ENCODE peak calls at places on chromosomes 2 and 18, in eight cellular contexts. A is fibroblast of pulmonary artery, F is esophagus squamous epithelium, V is GM12865, O is iPS DF 6.9, C is A549, Y is foreskin fibroblast, D is astrocyte of the spinal cord. P is an unnamed sample.

GRCh38 chr18:13110559-13110958 is 108.0 kb upstream of the LDLRAD4 start:
- DNase-seq in D (no peak), V (no peak), A (no peak), F (no peak), Y (no peak), O (no peak), C (no peak), P (no peak)

GRCh38 chr2:188497736-188498135 is 206.1 kb downstream of the GULP1 start:
- DNase-seq in C (no peak), A (no peak), Y (no peak), V (no peak), O (no peak), F (no peak), D (no peak), P (no peak)

GRCh38 chr2:240360645-240361475 is 74.6 kb upstream of the GPC1 start:
- DNase-seq in F (no peak), D (no peak), A (no peak), Y (no peak), V (no peak), O (no peak), C (no peak), P (no peak)

GRCh38 chr2:166240387-166241313 is 112.8 kb upstream of the SCN1A start:
- DNase-seq in O (no peak), F (no peak), V (no peak), Y (peak; percentile 39), A (no peak), C (no peak), D (peak; percentile 28), P (no peak)

GRCh38 chr2:166516712-166517303 is 22.8 kb upstream of the SCN7A start:
- DNase-seq in O (no peak), F (no peak), Y (peak; percentile 53), A (peak; percentile 54), V (peak; percentile 5), C (peak; percentile 21), D (peak; percentile 41), P (no peak)

GRCh38 chr2:222424729-222425671 is 657 bp downstream of the SGPP2 start:
- DNase-seq in V (peak; percentile 67), F (no peak), D (no peak), A (no peak), C (no peak), Y (peak; percentile 22), O (no peak), P (no peak)

GRCh38 chr2:27591745-27592144 is 8.9 kb downstream of the ZNF512 start:
- DNase-seq in A (peak; percentile 21), Y (no peak), O (no peak), C (no peak), D (no peak), V (no peak), F (no peak), P (no peak)

GRCh38 chr2:143205106-143205764 is 76.0 kb downstream of the ARHGAP15 start:
- DNase-seq in O (no peak), F (no peak), A (peak; percentile 26), Y (peak; percentile 15), D (peak; percentile 3), C (peak; percentile 4), V (peak; percentile 42), P (no peak)

GRCh38 chr2:59884166-59884565 is 669.3 kb downstream of the BCL11A start:
- DNase-seq in O (no peak), A (no peak), C (no peak), D (no peak), Y (no peak), V (no peak), F (no peak), P (no peak)

GRCh38 chr2:233129351-233129978 is 69.3 kb downstream of the INPP5D start:
- DNase-seq in F (no peak), A (no peak), O (no peak), D (no peak), C (no peak), Y (no peak), V (no peak), P (no peak)

GRCh38 chr2:109335586-109336266 is 206.7 kb downstream of the SH3RF3 start:
- DNase-seq in A (peak; percentile 74), V (peak; percentile 37), Y (peak; percentile 84), O (no peak), F (no peak), C (no peak), D (peak; percentile 87), P (no peak)

GRCh38 chr2:172113617-172114016 is 10.9 kb upstream of the DLX2 start:
- DNase-seq in A (peak; percentile 67), F (no peak), O (no peak), C (peak; percentile 57), D (peak; percentile 42), Y (peak; percentile 75), V (peak; percentile 39), P (no peak)

GRCh38 chr2:71070294-71071025 is 2.0 kb downstream of the NAGK start:
- DNase-seq in V (peak; percentile 33), Y (peak; percentile 58), O (no peak), D (peak; percentile 22), C (peak; percentile 70), A (peak; percentile 55), F (no peak), P (no peak)

GRCh38 chr2:37316181-37316580 is 8.5 kb downstream of the PRKD3 start:
- DNase-seq in V (no peak), F (no peak), A (no peak), Y (no peak), D (no peak), O (no peak), C (no peak), P (no peak)

GRCh38 chr18:47981320-47981719 is 50.9 kb upstream of the SMAD2 start:
- DNase-seq in Y (no peak), D (no peak), V (no peak), O (no peak), A (no peak), F (no peak), C (no peak), P (no peak)

GRCh38 chr2:159402790-159403189 is 116.3 kb upstream of the WDSUB1 start:
- DNase-seq in O (no peak), C (no peak), A (no peak), V (no peak), Y (no peak), F (no peak), D (no peak), P (no peak)

GRCh38 chr2:161245237-161245505 is 63.1 kb upstream of the PSMD14 start:
- DNase-seq in Y (no peak), O (no peak), F (no peak), V (no peak), A (no peak), C (no peak), D (no peak), P (no peak)

DNA sequence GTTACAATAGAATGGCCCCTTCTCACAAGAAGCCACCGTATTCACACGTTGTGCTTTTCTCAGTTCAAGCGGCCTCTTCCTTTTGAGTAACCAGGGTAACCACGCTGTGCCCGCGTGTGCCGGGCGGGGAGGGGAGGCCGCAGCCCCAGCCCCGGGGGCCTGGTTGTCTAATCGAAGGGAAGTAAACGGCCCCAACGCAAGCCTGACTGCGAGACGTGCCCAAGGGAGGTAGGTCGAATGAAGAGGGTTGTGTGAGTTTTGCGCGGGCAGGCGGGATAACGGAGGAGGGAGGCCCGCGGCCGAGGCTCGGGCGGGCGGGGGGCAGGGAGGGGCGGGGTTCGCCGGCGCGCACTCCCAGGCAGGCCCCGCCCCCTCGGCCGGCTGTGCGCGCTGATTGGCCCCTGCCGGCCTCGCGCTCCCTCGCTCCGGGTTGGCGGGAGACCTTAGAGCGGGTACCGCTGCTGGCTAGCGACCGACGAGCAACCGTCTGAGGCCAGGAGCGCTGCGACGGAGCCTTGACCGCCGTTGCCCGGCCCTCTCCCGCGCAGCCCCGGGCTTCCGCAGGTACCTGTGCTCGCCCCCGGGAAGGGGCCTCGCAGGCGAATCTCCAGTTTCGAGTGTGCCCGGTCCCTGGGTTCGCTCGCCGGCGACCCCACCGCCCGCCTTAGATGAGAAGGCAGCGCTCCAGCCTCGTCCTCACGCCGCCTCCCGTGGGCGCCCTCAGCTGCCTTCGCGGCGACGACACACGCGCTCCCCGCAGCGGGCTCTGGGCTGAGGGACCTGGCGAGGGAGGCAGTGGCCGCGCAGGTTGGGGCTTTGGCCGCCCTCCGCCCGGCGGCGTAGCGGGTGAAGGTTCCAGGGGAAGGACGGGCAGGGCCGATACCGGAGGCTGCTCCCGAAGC is at the start of gene SPDYA:
- DNase-seq in V (peak; percentile 83), Y (peak; percentile 83), D (peak; percentile 70), A (peak; percentile 69), O (peak; percentile 63), C (peak; percentile 81), F (no peak), P (peak; percentile 82)
- H3K4me3 ChIP-seq in V (peak within 1 kb of the TSS; percentile 56), Y (peak within 1 kb of the TSS; percentile 61), D (peak within 1 kb of the TSS; percentile 53), A (peak within 1 kb of the TSS; percentile 53), O (peak within 1 kb of the TSS; percentile 46), C (peak within 1 kb of the TSS; percentile 43), F (peak within 1 kb of the TSS; percentile 67), P (peak within 1 kb of the TSS; percentile 72)

DNA sequence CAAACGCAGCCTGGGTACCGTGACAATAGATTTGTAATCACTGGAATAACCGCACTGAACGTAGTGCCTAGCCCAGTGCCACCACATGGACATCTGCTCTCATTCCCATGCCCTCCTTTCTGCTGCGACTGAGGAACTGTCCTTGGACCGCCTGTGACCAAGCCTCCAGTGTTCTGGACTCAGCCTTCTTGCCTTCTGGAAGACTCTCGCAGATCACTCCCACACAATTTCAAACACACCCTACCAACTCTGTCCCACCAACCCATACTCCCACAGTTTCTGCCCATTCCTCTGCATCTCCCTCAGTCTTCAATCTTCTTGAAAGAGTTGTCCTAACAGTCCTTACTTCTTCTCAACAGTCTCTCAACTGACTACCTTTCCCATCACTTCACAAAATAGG is 2.1 kb downstream of the RNF149 start:
- DNase-seq in A (no peak), D (no peak), F (no peak), C (no peak), O (no peak), V (peak; percentile 6), Y (peak; percentile 18), P (no peak)
- H3K4me3 ChIP-seq in A (peak overlapping the region; percentile 87), D (peak overlapping the region; percentile 80), F (peak overlapping the region; percentile 80), C (peak overlapping the region; percentile 75), O (no peak overlapping the region), V (peak overlapping the region; percentile 95), Y (peak overlapping the region; percentile 88), P (peak overlapping the region; percentile 97)

DNA sequence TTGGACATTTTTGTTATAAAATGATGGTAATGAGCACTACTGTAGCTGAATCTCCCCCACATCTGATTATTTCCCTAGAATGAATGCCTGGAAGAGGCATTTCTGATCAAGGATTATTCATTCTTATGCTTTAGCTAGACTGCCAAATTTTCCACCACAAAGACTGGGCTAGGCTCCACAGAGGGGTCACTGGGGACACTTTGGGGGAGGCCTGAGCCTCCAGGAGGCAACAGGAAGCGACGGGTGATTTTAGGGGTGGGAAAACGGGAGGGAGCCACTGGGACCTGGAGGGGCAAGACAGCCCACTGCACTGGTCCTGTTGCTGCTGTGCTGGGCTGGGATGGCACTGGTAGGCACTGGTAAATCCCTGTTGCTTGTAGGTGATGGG is 2.4 kb upstream of the ASB1 start:
- DNase-seq in C (no peak), D (peak; percentile 72), F (no peak), Y (no peak), A (peak; percentile 61), O (no peak), V (no peak), P (no peak)
- H3K4me3 ChIP-seq in C (no peak overlapping the region), D (no peak overlapping the region), F (no peak overlapping the region), Y (no peak overlapping the region), A (no peak overlapping the region), O (no peak overlapping the region), V (no peak overlapping the region), P (no peak overlapping the region)

DNA sequence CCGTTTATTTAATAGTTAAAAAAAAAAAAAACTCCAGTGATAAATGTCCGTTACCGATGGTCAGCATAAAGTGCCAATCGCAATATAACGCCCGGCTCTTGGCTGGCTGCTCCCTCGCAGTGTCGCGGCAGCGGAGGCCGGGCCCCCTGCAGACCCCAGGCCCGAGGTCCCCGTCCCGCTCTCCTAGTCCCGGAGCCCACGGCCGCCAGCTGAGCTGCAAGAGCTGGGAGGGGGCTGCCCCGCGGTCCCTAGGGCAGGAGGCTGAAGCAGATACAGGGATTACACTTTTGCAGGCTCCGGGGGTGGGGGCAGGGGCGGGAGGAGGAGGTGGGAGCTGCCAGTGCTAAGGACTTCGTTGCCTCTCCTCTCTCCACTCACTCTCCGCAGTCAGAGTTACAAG is 6.9 kb downstream of the OSR1 start:
- DNase-seq in V (no peak), A (no peak), C (no peak), Y (no peak), O (no peak), F (no peak), D (no peak), P (no peak)
- H3K4me3 ChIP-seq in V (no peak overlapping the region), A (no peak overlapping the region), C (no peak overlapping the region), Y (no peak overlapping the region), O (no peak overlapping the region), F (peak overlapping the region; percentile 39), D (no peak overlapping the region), P (peak overlapping the region; percentile 36)

P was measured in coronary artery.